ENCODE peak calls at places on chromosomes 2 and 18, in seven cellular contexts. S is A549, E is foreskin fibroblast, I is heart left ventricle, J is body of pancreas, B is AG10803, O is Calu3. A is an unnamed sample.

GRCh38 chr18:78779996-78780718 is 199.5 kb upstream of the SALL3 start:
- DNase-seq in S (no peak), E (no peak), I (no peak), J (no peak), B (no peak), O (no peak), A (no peak)

GRCh38 chr2:207531024-207531411 is 1.3 kb downstream of the CREB1 start:
- DNase-seq in S (no peak), E (no peak), I (no peak), J (no peak), B (no peak), O (no peak), A (no peak)

GRCh38 chr2:134558208-134558890 is 160.5 kb downstream of the TMEM163 start:
- DNase-seq in S (no peak), E (no peak), I (no peak), J (no peak), B (no peak), O (no peak), A (no peak)

GRCh38 chr2:223026357-223027110 is 25.5 kb upstream of the KCNE4 start:
- DNase-seq in S (peak), E (peak), I (no peak), J (no peak), B (peak), O (no peak), A (no peak)

GRCh38 chr18:32393407-32393806 is 77.3 kb downstream of the GAREM1 start:
- DNase-seq in S (no peak), E (no peak), I (no peak), J (no peak), B (no peak), O (no peak), A (no peak)

GRCh38 chr2:47010176-47010575 is 94.6 kb upstream of the MCFD2 start:
- DNase-seq in S (no peak), E (no peak), I (no peak), J (no peak), B (no peak), O (no peak), A (no peak)

GRCh38 chr2:236049981-236050380 is 118.2 kb downstream of the GBX2 start:
- DNase-seq in S (no peak), E (no peak), I (no peak), J (no peak), B (no peak), O (no peak), A (no peak)

GRCh38 chr2:126359494-126359893 is 296.5 kb upstream of the GYPC start:
- DNase-seq in S (peak), E (no peak), I (no peak), J (no peak), B (peak), O (no peak), A (no peak)

GRCh38 chr2:168183308-168183997 is 63.9 kb downstream of the STK39 start:
- DNase-seq in S (no peak), E (no peak), I (no peak), J (peak), B (no peak), O (no peak), A (no peak)

GRCh38 chr2:8684421-8684884 is 2.6 kb downstream of the ID2 start:
- DNase-seq in S (peak), E (peak), I (no peak), J (no peak), B (peak), O (no peak), A (peak)

GRCh38 chr2:174138161-174138560 is 110.2 kb downstream of the OLA1 start:
- DNase-seq in S (peak), E (no peak), I (no peak), J (no peak), B (no peak), O (no peak), A (no peak)

GRCh38 chr18:49048361-49048760 is 97.6 kb upstream of the SMAD7 start:
- DNase-seq in S (no peak), E (peak), I (no peak), J (no peak), B (peak), O (no peak), A (no peak)

GRCh38 chr2:33421820-33422219 is 54.6 kb upstream of the RASGRP3 start:
- DNase-seq in S (no peak), E (no peak), I (no peak), J (no peak), B (peak), O (no peak), A (no peak)

GRCh38 chr2:45743531-45744391 is 92.3 kb downstream of the PRKCE start:
- DNase-seq in S (no peak), E (peak), I (peak), J (peak), B (peak), O (no peak), A (no peak)

GRCh38 chr2:196823750-196824149 is 14.6 kb upstream of the C2orf66 start:
- DNase-seq in S (peak), E (peak), I (no peak), J (no peak), B (peak), O (no peak), A (no peak)

GRCh38 chr2:151766421-151767153 is 32.3 kb upstream of the NEB start:
- DNase-seq in S (no peak), E (no peak), I (no peak), J (no peak), B (no peak), O (no peak), A (no peak)

GRCh38 chr2:151860210-151860609 is 32.0 kb upstream of the ARL5A start:
- DNase-seq in S (no peak), E (no peak), I (no peak), J (no peak), B (no peak), O (no peak), A (no peak)

GRCh38 chr2:96207073-96207777 is 1.4 kb downstream of the STARD7 start:
- DNase-seq in S (no peak), E (no peak), I (no peak), J (no peak), B (no peak), O (no peak), A (no peak)

GRCh38 chr2:96209729-96210085 is 1.1 kb upstream of the STARD7 start:
- DNase-seq in S (no peak), E (no peak), I (no peak), J (no peak), B (no peak), O (no peak), A (no peak)

GRCh38 chr2:96209011-96209728 is 543 bp upstream of the STARD7 start:
- DNase-seq in S (no peak), E (no peak), I (peak), J (no peak), B (no peak), O (no peak), A (no peak)

GRCh38 chr2:96207778-96208143 is 866 bp downstream of the STARD7 start:
- DNase-seq in S (no peak), E (no peak), I (no peak), J (no peak), B (no peak), O (no peak), A (no peak)

DNA sequence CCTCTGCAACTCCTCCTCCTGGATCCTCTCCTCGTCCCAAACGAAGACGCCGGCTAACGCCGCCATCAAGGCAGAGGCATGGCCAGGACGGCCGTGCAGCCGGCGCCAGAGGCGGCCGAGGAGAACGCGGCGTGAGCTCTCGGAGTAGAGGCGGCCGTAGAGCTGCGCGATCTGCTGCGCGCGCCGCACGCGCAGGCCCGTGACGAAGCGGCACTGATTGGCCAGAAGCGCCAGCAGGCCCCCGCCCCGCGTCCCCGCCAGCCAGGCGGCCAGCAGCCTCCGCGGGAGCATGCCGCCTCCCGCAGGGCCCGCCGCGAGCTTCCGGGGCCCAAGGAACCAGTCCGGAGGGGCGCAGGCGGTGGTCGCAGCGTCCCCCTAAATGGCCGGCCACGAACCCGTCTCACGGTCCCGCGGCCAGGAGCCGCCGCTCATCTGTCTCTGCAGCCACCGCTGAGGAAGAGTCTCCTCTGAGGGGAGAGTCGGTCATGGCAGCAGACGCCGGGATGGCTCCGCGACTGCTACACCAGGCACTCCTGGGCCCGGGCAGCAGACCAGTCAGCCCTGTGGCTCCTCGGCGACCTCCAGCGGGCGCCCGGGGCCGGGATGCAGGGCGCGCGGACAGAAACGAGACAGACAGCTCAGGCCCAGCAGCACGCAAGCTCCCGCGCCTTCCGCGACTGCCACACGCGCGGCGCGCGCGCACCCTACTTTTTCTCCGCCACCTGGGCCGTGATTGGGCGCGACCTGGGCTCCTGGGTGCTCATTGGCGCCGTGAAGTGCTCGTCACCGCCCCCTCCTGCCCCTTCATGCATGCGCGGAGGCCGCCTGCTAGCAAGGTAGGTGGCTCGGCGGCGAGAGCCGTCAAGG is at the start of gene STARD7:
- DNase-seq in S (peak), E (peak), I (peak), J (peak), B (peak), O (peak), A (peak)
- TF ChIP-seq CTCF in S (no peak), E (no peak), I (peak), J (peak), B (peak), O (no peak), A (no peak)

DNA sequence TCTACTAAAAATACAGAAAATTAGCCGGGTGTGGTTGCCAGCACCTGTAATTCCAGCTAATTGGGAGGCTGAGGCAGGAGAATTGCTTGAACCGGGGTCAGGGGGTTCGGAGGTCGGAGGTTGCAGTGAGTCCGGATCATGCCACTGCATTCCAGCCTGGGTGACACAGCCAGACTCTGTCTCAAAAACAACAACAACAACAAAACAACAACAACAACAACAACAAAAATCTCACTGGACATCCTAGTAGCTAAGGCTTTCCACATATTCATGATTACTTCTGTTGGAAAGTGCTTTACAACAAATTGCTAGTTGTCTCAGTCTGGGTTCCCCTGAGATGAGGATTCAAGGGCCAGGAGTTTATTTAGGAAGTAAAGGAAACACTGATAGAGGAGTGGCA is 4.3 kb upstream of the MROH2A start:
- DNase-seq in S (no peak), E (no peak), I (no peak), J (no peak), B (no peak), O (no peak), A (no peak)
- TF ChIP-seq CTCF in S (no peak), E (no peak), I (no peak), J (no peak), B (no peak), O (no peak), A (no peak)

GRCh38 chr2:79131687-79132086 is 11.4 kb downstream of the REG1A start:
- DNase-seq in S (no peak), E (no peak), I (no peak), J (peak), B (no peak), O (no peak), A (no peak)
- TF ChIP-seq CTCF in S (no peak), E (no peak), I (no peak), J (peak), B (no peak), O (no peak), A (no peak)

GRCh38 chr2:233101826-233102225 is 41.7 kb downstream of the INPP5D start:
- DNase-seq in S (no peak), E (no peak), I (no peak), J (no peak), B (no peak), O (no peak), A (no peak)

GRCh38 chr2:233100192-233100998 is 40.3 kb downstream of the INPP5D start:
- DNase-seq in S (no peak), E (no peak), I (no peak), J (no peak), B (no peak), O (no peak), A (no peak)

GRCh38 chr2:233094614-233095013 is 34.5 kb downstream of the INPP5D start:
- DNase-seq in S (no peak), E (no peak), I (no peak), J (no peak), B (no peak), O (no peak), A (no peak)

GRCh38 chr2:233096006-233096405 is 35.9 kb downstream of the INPP5D start:
- DNase-seq in S (no peak), E (no peak), I (no peak), J (no peak), B (no peak), O (no peak), A (no peak)

GRCh38 chr2:233098615-233099014 is 38.5 kb downstream of the INPP5D start:
- DNase-seq in S (no peak), E (no peak), I (peak), J (peak), B (peak), O (peak), A (peak)
- TF ChIP-seq CTCF in S (peak), E (no peak), I (peak), J (peak), B (peak), O (peak), A (no peak)

DNA sequence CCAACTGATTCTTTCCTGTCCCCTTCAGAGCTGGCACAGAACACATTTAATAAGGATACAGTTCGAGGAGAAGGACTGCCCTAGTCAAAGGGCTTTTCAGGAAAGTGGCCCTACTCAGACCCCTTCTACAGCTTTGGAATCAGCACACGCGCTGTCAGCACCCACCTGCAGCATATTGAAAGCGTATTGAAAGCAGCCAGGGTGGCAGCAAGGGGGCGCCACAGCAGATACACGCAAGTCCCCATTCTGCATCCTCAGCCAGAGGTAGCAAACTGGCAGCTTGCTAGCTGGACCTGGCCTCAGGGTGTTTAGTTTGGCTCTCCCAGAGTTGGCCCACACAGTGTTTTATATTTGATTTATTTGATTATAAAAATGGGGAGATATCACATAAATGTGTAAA is 101.0 kb upstream of the NT5C1B start:
- DNase-seq in S (peak), E (no peak), I (no peak), J (no peak), B (no peak), O (no peak), A (peak)
- TF ChIP-seq CTCF in S (no peak), E (peak), I (no peak), J (no peak), B (no peak), O (no peak), A (peak)

A was measured in nephron progenitor cell.